ENCODE peak calls at places on chromosomes 2 and 18, in four cellular contexts. U is activated gamma-delta T cell treated with Interleukin-2 at 50 U/mL for 16 hours, G is T-helper 2 cell, K is NCI-H82. X is an unnamed sample.

GRCh38 chr2:183575481-183575880 is 451.2 kb downstream of the NUP35 start:
- DNase-seq in U (no peak), G (no peak), K (no peak), X (no peak)

GRCh38 chr2:223598994-223599645 is 3.0 kb downstream of the SCG2 start:
- DNase-seq in U (no peak), G (no peak), K (no peak), X (no peak)

GRCh38 chr2:217289153-217289908 is 429.5 kb upstream of the TNP1 start:
- DNase-seq in U (no peak), G (no peak), K (peak; percentile 51), X (no peak)

GRCh38 chr2:10305715-10306114 is 3.0 kb downstream of the HPCAL1 start:
- DNase-seq in U (peak; percentile 39), G (no peak), K (peak; percentile 59), X (no peak)

GRCh38 chr18:76709659-76710645 is 112.4 kb upstream of the ZNF236 start:
- DNase-seq in U (peak; percentile 53), G (no peak), K (peak; percentile 92), X (peak; percentile 43)

GRCh38 chr18:27861539-27861938 is 315.4 kb downstream of the CDH2 start:
- DNase-seq in U (no peak), G (no peak), K (peak; percentile 60), X (peak; percentile 78)

GRCh38 chr2:124683536-124684407 is 658.7 kb downstream of the CNTNAP5 start:
- DNase-seq in U (no peak), G (no peak), K (no peak), X (no peak)

GRCh38 chr18:58495202-58495601 is 133.7 kb downstream of the ALPK2 start:
- DNase-seq in U (no peak), G (no peak), K (no peak), X (no peak)

GRCh38 chr18:3758531-3758930 is 308.6 kb downstream of the TGIF1 start:
- DNase-seq in U (no peak), G (no peak), K (no peak), X (no peak)

GRCh38 chr2:190533968-190534309 is 583 bp downstream of the NEMP2 start:
- DNase-seq in U (peak; percentile 48), G (peak; percentile 52), K (no peak), X (no peak)

GRCh38 chr18:55416791-55417190 is 171.2 kb downstream of the TCF4 start:
- DNase-seq in U (no peak), G (no peak), K (peak; percentile 63), X (no peak)

GRCh38 chr18:32770651-32771168 is 2.1 kb downstream of the KLHL14 start:
- DNase-seq in U (no peak), G (no peak), K (no peak), X (no peak)

GRCh38 chr2:140643761-140644187 is 1487.0 kb downstream of the LRP1B start:
- DNase-seq in U (no peak), G (no peak), K (peak; percentile 8), X (no peak)

GRCh38 chr2:197179744-197180498 is 130.7 kb downstream of the ANKRD44 start:
- DNase-seq in U (no peak), G (no peak), K (no peak), X (no peak)

GRCh38 chr2:234363011-234363487 is 133.8 kb downstream of the ARL4C start:
- DNase-seq in U (no peak), G (no peak), K (no peak), X (no peak)

GRCh38 chr2:158659483-158659882 is 135.6 kb upstream of the DAPL1 start:
- DNase-seq in U (no peak), G (no peak), K (no peak), X (no peak)

GRCh38 chr2:120222186-120223033 is 790 bp downstream of the TMEM185B start:
- DNase-seq in U (no peak), G (no peak), K (no peak), X (no peak)

GRCh38 chr2:212359425-212360067 is 179.1 kb downstream of the ERBB4 start:
- DNase-seq in U (no peak), G (no peak), K (peak; percentile 33), X (no peak)

GRCh38 chr2:189379287-189379630 is 62.0 kb upstream of the WDR75 start:
- DNase-seq in U (no peak), G (no peak), K (no peak), X (no peak)

GRCh38 chr2:106843001-106843909 is 42.7 kb downstream of the ST6GAL2 start:
- DNase-seq in U (no peak), G (no peak), K (no peak), X (no peak)

GRCh38 chr18:46563317-46563716 is 93.7 kb downstream of the LOXHD1 start:
- DNase-seq in U (no peak), G (no peak), K (peak; percentile 9), X (no peak)